ENCODE peak calls at places on chromosomes 13 and 19, in five cellular contexts. Y is A549, T is fibroblast of the aortic adventitia, O is thoracic aorta, J is Caco-2. C is an unnamed sample.

GRCh38 chr13:42369071-42369795 is 97.3 kb downstream of the AKAP11 start:
- DNase-seq in Y (no peak), T (no peak), O (no peak), J (no peak), C (no peak)

GRCh38 chr13:45297456-45298205 is 43.4 kb downstream of the TPT1 start:
- DNase-seq in Y (no peak), T (no peak), O (no peak), J (no peak), C (no peak)

GRCh38 chr13:20274466-20274865 is 42.3 kb upstream of the GJB6 start:
- DNase-seq in Y (no peak), T (no peak), O (no peak), J (no peak), C (no peak)

GRCh38 chr13:35917942-35918645 is 213.1 kb downstream of the DCLK1 start:
- DNase-seq in Y (no peak), T (peak), O (no peak), J (no peak), C (no peak)

GRCh38 chr13:47680752-47681151 is 320.3 kb downstream of the SUCLA2 start:
- DNase-seq in Y (no peak), T (peak), O (no peak), J (no peak), C (no peak)

GRCh38 chr19:9757544-9758501 is 10.7 kb downstream of the ZNF846 start:
- DNase-seq in Y (no peak), T (no peak), O (no peak), J (no peak), C (no peak)

GRCh38 chr19:35109395-35110112 is 6.1 kb upstream of the FXYD3 start:
- DNase-seq in Y (no peak), T (no peak), O (no peak), J (no peak), C (no peak)

GRCh38 chr19:7731218-7731595 is 703 bp downstream of the CLEC4G start:
- DNase-seq in Y (no peak), T (no peak), O (no peak), J (no peak), C (no peak)

GRCh38 chr13:48429886-48430285 is 17.0 kb upstream of the LPAR6 start:
- DNase-seq in Y (no peak), T (no peak), O (no peak), J (no peak), C (no peak)

GRCh38 chr13:77503398-77503797 is 32.1 kb upstream of the SCEL start:
- DNase-seq in Y (no peak), T (no peak), O (no peak), J (no peak), C (no peak)

GRCh38 chr19:30105723-30106122 is 163.7 kb downstream of the URI1 start:
- DNase-seq in Y (no peak), T (no peak), O (no peak), J (no peak), C (no peak)

GRCh38 chr19:15449620-15450527 is at the start of gene WIZ:
- DNase-seq in Y (peak), T (peak), O (no peak), J (peak), C (no peak)

GRCh38 chr19:17873661-17874422 is 2.1 kb downstream of the SLC5A5 start:
- DNase-seq in Y (peak), T (no peak), O (no peak), J (peak), C (no peak)

GRCh38 chr19:33481863-33482262 is 39.7 kb downstream of the PEPD start:
- DNase-seq in Y (no peak), T (no peak), O (no peak), J (no peak), C (no peak)

GRCh38 chr19:55660404-55660803 is 5.6 kb downstream of the U2AF2 start:
- DNase-seq in Y (no peak), T (no peak), O (no peak), J (no peak), C (no peak)

GRCh38 chr13:100397627-100398026 is 191.0 kb downstream of the GGACT start:
- DNase-seq in Y (no peak), T (no peak), O (no peak), J (no peak), C (no peak)

GRCh38 chr13:26950546-26950945 is 190.0 kb upstream of the GPR12 start:
- DNase-seq in Y (no peak), T (no peak), O (no peak), J (no peak), C (no peak)

GRCh38 chr13:61252213-61252612 is 163.4 kb downstream of the PCDH20 start:
- DNase-seq in Y (no peak), T (no peak), O (no peak), J (no peak), C (no peak)

GRCh38 chr19:40274585-40275544 is 10.3 kb downstream of the AKT2 start:
- DNase-seq in Y (no peak), T (no peak), O (no peak), J (no peak), C (no peak)

GRCh38 chr13:99870541-99870940 is 101.0 kb downstream of the ZIC5 start:
- DNase-seq in Y (no peak), T (no peak), O (no peak), J (no peak), C (no peak)

GRCh38 chr13:44274838-44275237 is 98.8 kb upstream of the SERP2 start:
- DNase-seq in Y (no peak), T (peak), O (no peak), J (no peak), C (no peak)

GRCh38 chr19:35742121-35742724 is at the start of gene IGFLR1:
- DNase-seq in Y (no peak), T (no peak), O (no peak), J (no peak), C (no peak)

GRCh38 chr19:11736696-11737095 is 2.0 kb downstream of the ZNF823 start:
- DNase-seq in Y (no peak), T (peak), O (peak), J (peak), C (no peak)

GRCh38 chr13:96034662-96035061 is 18.5 kb downstream of the UGGT2 start:
- DNase-seq in Y (no peak), T (no peak), O (no peak), J (no peak), C (no peak)

GRCh38 chr13:89832827-89833226 is 1514.7 kb upstream of the MIR17HG start:
- DNase-seq in Y (no peak), T (no peak), O (no peak), J (peak), C (no peak)

GRCh38 chr19:57008432-57008831 is 111.4 kb upstream of the USP29 start:
- DNase-seq in Y (no peak), T (no peak), O (no peak), J (no peak), C (no peak)

GRCh38 chr13:47039106-47039505 is 142.3 kb upstream of the HTR2A start:
- DNase-seq in Y (no peak), T (peak), O (no peak), J (no peak), C (no peak)

GRCh38 chr19:10424011-10424637 is 3.8 kb downstream of the PDE4A start:
- DNase-seq in Y (peak), T (peak), O (no peak), J (peak), C (no peak)

DNA sequence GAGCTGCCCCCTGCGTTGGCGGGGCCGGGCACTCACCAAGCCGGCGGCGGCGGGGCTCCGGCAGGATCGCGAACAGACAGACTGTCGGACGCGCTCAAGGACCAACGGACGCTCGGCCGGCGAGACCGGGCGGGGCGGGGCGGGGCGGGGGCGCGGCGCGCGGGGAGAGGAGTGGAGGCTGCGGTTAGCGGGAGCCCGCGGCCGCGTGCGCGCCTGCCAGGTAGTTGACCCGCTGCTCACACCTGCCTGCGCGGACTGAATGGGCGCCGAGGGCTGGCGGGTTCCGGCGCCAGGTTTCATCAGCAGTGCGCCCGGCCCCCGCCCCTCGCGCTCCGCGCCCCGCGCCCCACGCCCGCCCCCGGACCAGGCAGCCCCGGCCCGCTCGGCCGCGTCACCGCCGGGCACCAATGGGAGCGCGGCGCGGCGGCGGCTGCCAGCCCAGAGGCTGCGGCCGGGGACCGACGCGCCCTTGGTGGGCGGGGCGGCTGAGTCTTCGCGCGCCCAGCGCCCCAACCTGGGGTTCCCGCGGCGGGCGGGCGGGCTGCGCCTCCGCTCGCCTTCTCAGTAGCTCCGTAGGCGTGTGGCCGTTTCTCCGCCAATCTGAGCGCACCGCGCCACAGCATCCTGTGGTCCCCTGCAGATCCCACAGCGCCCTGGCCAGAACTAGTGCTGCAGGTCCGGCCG is at the start of gene SLC7A1:
- DNase-seq in Y (peak), T (peak), O (peak), J (peak), C (peak)
- TF ChIP-seq CTCF in Y (no peak), T (peak), O (peak), J (peak), C (no peak)

DNA sequence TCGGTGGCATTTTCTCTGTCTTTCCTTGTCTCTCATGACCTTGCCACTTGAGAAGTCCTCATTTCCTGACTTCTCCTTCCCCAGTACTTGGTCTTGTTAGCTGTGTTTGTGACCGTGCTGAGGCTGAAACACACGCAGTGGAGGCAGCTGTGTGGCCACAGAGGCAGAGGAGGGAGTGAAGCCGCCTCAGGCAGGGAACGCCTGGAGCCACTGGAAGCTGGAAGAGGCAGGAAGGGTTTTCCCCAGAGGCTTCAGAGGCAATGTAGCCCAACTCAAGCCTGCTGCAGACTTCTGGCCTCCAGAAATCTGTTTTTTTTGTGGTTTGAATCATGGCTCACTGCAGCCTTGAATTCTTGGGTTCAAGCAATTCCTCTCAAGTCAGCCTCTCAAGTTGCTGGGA is 29.3 kb upstream of the ARGLU1 start:
- DNase-seq in Y (no peak), T (peak), O (no peak), J (no peak), C (no peak)
- H3K4me3 ChIP-seq in Y (no peak), T (no peak), O (peak), J (no peak), C (no peak)

GRCh38 chr19:49340069-49340864 is 5.1 kb downstream of the CD37 start:
- DNase-seq in Y (no peak), T (no peak), O (peak), J (peak), C (no peak)

GRCh38 chr19:49340865-49341718 is 5.9 kb downstream of the CD37 start:
- DNase-seq in Y (no peak), T (no peak), O (no peak), J (no peak), C (no peak)

GRCh38 chr19:49343127-49343526 is 7.9 kb downstream of the CD37 start:
- DNase-seq in Y (no peak), T (no peak), O (no peak), J (no peak), C (no peak)

GRCh38 chr19:49344516-49345423 is 9.6 kb downstream of the CD37 start:
- DNase-seq in Y (no peak), T (no peak), O (no peak), J (no peak), C (no peak)

GRCh38 chr19:49342291-49342721 is 7.1 kb downstream of the CD37 start:
- DNase-seq in Y (no peak), T (no peak), O (no peak), J (no peak), C (no peak)
- TF ChIP-seq CTCF in Y (no peak), T (no peak), O (no peak), J (no peak), C (no peak)

DNA sequence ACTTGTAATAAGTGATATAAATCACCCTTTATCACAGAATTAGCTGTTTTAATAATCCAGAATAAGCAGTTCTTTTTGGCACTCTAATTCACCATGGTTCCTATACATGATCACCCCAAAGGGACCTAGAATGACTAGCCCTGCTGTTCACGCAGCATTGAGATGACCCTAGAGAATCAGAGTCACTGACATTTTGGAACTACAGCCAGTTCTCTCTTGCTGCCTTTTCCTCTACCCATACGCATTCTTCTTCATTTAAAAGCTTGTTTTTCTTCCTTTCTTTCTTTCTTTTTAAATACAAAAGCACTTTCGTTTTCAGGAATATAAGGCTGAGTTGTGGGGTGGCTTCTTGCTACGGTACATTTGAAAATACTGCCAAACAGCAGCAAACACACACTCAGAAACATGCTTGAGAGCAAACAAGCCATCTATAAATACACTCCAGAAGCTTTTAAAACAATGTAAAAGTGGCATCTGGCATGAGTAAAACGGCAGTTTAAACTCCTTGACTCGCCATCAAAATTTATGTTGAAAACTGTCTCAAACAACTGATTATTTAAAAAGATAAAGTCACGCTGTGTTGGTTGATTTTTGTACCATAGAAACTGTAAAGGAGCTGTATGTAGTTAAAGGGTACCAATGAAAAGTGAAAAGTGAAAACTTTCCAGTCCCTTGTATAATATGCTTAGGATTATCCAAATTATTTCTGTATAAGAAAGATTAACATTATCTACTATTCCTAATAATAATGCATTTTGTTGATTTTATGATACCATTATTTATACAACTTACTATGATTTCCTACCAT is 95.6 kb downstream of the PCDH9 start:
- DNase-seq in Y (no peak), T (peak), O (no peak), J (no peak), C (no peak)
- H3K4me3 ChIP-seq in Y (peak), T (peak), O (peak), J (no peak), C (no peak)

GRCh38 chr13:108345016-108345415 is 75.5 kb downstream of the TNFSF13B start:
- DNase-seq in Y (no peak), T (no peak), O (no peak), J (no peak), C (no peak)
- TF ChIP-seq CTCF in Y (no peak), T (no peak), O (no peak), J (no peak), C (no peak)

GRCh38 chr19:46297700-46298476 is 1.0 kb downstream of the HIF3A start:
- DNase-seq in Y (no peak), T (peak), O (peak), J (no peak), C (no peak)

GRCh38 chr19:46298477-46299003 is 1.7 kb downstream of the HIF3A start:
- DNase-seq in Y (no peak), T (no peak), O (no peak), J (no peak), C (no peak)

GRCh38 chr19:46299004-46299509 is 2.2 kb downstream of the HIF3A start:
- DNase-seq in Y (peak), T (peak), O (peak), J (no peak), C (peak)

GRCh38 chr19:46295401-46296308 is 1.2 kb upstream of the HIF3A start:
- DNase-seq in Y (no peak), T (no peak), O (no peak), J (no peak), C (no peak)

DNA sequence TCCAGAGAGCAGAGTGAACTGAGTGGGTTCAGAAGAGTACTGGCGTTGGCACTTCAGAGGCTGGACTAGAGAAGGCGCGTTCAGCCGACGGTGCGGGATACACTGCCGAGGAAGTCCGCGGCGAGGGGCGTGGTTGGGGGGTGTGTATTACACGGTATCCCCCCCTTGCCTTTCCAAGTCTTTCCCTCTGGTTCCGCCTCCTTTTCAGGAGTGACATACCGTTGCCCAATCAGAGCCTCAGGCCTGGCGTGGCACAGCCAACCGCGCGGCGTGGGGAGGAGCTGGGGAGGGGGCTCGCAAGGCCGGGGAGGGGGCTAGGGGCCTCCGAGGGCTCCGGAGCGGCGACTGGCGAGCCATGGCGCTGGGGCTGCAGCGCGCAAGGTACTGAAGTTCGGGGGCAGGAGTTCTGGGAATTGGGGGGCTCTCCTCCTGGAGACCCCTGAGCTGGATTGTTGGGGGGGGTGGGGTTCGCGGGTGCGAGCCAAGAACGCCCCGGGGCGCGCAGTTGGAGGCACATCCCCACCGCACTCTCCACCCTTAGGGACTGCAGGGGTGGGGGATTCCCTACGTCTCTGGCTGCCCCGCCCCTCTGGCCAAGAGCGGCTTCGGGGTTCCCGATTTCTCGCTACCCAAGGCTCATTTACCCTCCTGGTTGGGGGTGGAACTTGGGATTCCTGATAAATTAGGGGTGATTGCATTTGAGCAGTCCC is at the start of gene HIF3A:
- DNase-seq in Y (no peak), T (no peak), O (no peak), J (no peak), C (no peak)
- H3K4me3 ChIP-seq in Y (no peak), T (no peak), O (peak), J (no peak), C (peak)

GRCh38 chr13:85828094-85828684 is 29.0 kb upstream of the SLITRK6 start:
- DNase-seq in Y (peak), T (peak), O (no peak), J (no peak), C (no peak)
- TF ChIP-seq CTCF in Y (peak), T (peak), O (peak), J (peak), C (peak)

DNA sequence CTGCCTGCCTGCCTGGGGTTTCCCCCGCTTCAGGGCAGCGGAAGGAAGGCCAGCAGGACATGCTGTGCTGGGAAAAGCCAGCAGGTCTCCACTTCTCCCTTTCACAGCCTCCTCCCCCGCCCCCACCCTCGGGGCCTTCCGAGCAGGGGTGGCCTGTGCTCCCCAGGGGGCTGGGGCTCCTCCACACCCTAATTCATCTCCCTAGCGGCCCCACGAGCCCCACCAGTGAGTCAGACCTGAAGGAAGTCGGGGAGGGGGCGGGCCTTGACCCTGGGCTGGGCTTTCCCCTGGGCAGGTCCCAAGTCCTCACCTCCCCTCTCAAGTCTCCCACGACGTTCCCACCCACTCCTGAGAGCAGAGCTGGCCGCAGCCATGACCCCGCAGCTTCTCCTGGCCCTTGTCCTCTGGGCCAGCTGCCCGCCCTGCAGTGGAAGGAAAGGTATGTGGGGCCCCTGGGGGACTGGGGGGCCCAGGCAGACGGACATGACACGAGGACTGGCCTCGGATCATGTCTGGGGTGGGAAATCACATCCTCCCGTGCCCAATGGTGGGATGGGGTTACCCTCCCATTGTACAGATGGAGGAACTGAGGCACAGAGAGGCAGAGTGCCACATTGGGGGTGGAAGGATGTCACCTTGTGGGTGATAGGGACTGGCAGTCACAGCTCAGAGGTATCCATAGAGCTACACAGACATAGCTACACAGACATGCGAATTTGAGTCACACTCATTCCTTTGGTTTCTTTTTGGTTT is at the start of gene EBI3:
- DNase-seq in Y (no peak), T (peak), O (no peak), J (peak), C (no peak)
- H3K4me3 ChIP-seq in Y (no peak), T (no peak), O (peak), J (peak), C (no peak)

GRCh38 chr19:41895745-41896580 is 13.0 kb downstream of the ARHGEF1 start:
- DNase-seq in Y (peak), T (no peak), O (no peak), J (no peak), C (no peak)
- TF ChIP-seq CTCF in Y (peak), T (peak), O (no peak), J (peak), C (peak)

C was measured in HFF-Myc.